ENCODE peak calls at places on chromosomes 7 and 10, in six cellular contexts. R is astrocyte; Q is CD8-positive, alpha-beta T cell; O is gastrocnemius medialis; G is mammary epithelial cell; D is lower lobe of right lung. F is an unnamed sample.

GRCh38 chr7:34339061-34339526 is 318.9 kb upstream of the NPSR1 start:
- DNase-seq in R (peak), Q (no peak), O (no peak), G (peak), D (no peak), F (peak)

GRCh38 chr10:33010132-33011037 is 52.4 kb upstream of the ITGB1 start:
- DNase-seq in R (peak), Q (peak), O (no peak), G (peak), D (no peak), F (peak)

GRCh38 chr7:19024261-19024660 is 93.2 kb downstream of the TWIST1 start:
- DNase-seq in R (peak), Q (no peak), O (no peak), G (peak), D (no peak), F (peak)

GRCh38 chr7:82044497-82045080 is 274.7 kb upstream of the HGF start:
- DNase-seq in R (peak), Q (no peak), O (peak), G (peak), D (no peak), F (peak)

GRCh38 chr7:87599336-87599735 is 1.3 kb downstream of the ABCB1 start:
- DNase-seq in R (no peak), Q (peak), O (no peak), G (no peak), D (peak), F (no peak)

GRCh38 chr7:44962483-44963251 is 16.1 kb downstream of the MYO1G start:
- DNase-seq in R (peak), Q (no peak), O (no peak), G (peak), D (no peak), F (peak)

GRCh38 chr7:17986826-17987225 is 40.8 kb downstream of the PRPS1L1 start:
- DNase-seq in R (peak), Q (no peak), O (no peak), G (no peak), D (no peak), F (peak)

GRCh38 chr7:105816954-105817615 is 59.3 kb downstream of the ATXN7L1 start:
- DNase-seq in R (no peak), Q (no peak), O (no peak), G (no peak), D (no peak), F (no peak)

GRCh38 chr7:21089653-21090052 is 303.0 kb upstream of the SP8 start:
- DNase-seq in R (no peak), Q (no peak), O (no peak), G (no peak), D (no peak), F (no peak)

GRCh38 chr10:63348210-63348850 is 117.4 kb downstream of the JMJD1C start:
- DNase-seq in R (no peak), Q (no peak), O (no peak), G (no peak), D (no peak), F (peak)

GRCh38 chr10:98170249-98171117 is 36.0 kb downstream of the R3HCC1L start:
- DNase-seq in R (peak), Q (peak), O (no peak), G (peak), D (no peak), F (peak)

GRCh38 chr10:100046088-100046487 is 35.6 kb downstream of the CPN1 start:
- DNase-seq in R (peak), Q (peak), O (peak), G (peak), D (peak), F (peak)

GRCh38 chr10:125284875-125285597 is 124.7 kb upstream of the CTBP2 start:
- DNase-seq in R (no peak), Q (no peak), O (no peak), G (peak), D (no peak), F (no peak)

DNA sequence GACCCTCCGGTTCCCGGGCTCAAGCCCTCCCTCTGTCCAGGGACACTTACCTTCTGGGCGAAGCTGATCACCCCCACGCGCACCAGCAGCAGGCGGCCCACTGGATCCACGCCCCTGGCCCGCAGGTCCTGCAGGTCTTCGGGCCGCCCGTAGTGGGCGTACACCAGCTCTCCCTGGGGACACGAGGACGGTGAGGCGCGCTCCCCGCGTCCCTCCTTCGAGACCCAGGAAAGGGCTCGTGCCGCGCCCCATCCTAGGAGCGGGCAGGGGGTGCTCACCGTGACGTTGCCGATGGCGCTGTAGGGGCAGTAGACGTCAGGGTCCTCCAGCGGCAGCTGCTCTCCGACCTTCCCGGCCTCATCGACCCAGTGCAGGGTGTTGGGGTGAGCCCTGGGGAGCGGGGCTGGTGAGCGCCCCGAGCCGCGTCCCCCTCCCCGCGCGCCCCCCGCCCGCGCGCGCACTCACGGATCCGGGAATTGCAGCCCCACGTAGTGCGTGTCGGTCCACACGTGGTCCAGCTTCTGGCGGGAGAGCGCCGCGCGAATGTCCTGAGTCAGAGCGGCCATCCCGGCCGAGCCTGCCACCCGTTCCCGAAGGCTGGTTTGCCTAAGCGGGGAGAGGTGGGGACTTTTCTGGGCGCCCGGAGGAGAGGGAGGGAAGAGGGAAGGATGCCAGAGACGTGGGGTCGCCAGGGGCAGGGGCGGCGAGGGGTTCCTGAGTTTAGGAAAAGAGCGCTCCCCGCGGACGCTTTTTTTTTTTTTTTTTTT is 8.2 kb downstream of the TFR2 start:
- DNase-seq in R (no peak), Q (peak), O (no peak), G (peak), D (peak), F (peak)
- TF ChIP-seq CTCF in R (no peak), Q (peak), O (no peak), G (no peak), D (peak), F (peak)

GRCh38 chr7:6228363-6228762 is 44.1 kb downstream of the CYTH3 start:
- DNase-seq in R (no peak), Q (no peak), O (no peak), G (no peak), D (no peak), F (peak)
- H3K4me3 ChIP-seq in R (no peak), Q (no peak), O (no peak), G (no peak), D (peak), F (peak)

GRCh38 chr10:129853236-129853946 is 110.7 kb downstream of the EBF3 start:
- DNase-seq in R (no peak), Q (no peak), O (no peak), G (no peak), D (no peak), F (peak)
- TF ChIP-seq CTCF in R (peak), Q (no peak), O (no peak), G (no peak), D (peak), F (peak)

GRCh38 chr7:95955748-95956147 is 183.4 kb downstream of the DYNC1I1 start:
- DNase-seq in R (no peak), Q (no peak), O (no peak), G (no peak), D (no peak), F (no peak)

GRCh38 chr7:95951997-95952795 is 179.8 kb downstream of the DYNC1I1 start:
- DNase-seq in R (no peak), Q (no peak), O (no peak), G (no peak), D (no peak), F (no peak)

GRCh38 chr7:95950698-95951097 is 178.3 kb downstream of the DYNC1I1 start:
- DNase-seq in R (no peak), Q (no peak), O (no peak), G (peak), D (no peak), F (peak)

GRCh38 chr7:95952851-95953250 is 180.5 kb downstream of the DYNC1I1 start:
- DNase-seq in R (no peak), Q (no peak), O (no peak), G (no peak), D (no peak), F (no peak)

DNA sequence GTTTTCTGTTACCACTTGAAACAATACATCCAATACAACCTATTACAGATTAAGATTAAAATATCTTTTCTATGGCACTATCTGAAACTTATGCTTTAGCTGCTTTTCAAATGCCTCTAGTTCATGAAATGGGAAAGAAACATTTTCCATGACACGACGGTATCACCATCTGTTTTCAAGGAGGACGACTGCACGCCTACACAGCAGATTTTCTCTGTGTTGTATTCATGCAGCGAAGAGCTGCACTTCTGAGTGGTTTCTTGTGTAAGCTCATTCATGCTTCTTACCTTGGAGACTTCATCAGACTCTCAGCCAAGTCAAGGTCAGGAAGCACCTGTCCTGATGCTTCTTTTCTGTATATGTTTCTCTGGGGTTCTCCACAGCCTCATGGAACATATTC is 179.2 kb downstream of the DYNC1I1 start:
- DNase-seq in R (no peak), Q (no peak), O (no peak), G (no peak), D (no peak), F (peak)
- H3K4me3 ChIP-seq in R (no peak), Q (no peak), O (no peak), G (no peak), D (no peak), F (no peak)

DNA sequence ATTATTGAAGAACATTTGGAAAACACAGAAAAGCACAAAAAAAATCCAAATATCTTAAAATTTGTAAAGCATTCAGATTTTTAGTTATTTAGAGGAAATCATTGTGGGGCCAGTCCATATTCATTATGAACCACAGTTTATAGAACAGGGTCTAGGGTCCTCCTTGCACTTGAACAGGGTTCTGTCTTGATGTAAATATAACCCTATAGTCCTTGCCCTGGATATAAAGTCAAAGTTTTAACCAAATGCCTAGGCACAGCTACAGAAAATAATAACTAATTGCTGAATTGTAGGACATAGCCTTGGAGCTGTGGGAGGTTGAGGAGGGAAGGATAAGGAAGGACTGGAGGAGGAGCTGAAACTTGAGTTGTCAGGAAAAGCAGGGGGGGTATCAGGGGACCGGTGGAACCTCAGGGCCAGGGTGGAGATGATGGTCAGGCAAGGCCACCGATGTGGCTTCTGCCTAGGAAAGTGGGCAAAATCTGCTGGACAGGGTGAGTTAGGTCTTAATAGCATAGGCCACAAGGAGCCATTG is 25.7 kb downstream of the CASP7 start:
- DNase-seq in R (no peak), Q (no peak), O (no peak), G (no peak), D (no peak), F (no peak)
- TF ChIP-seq CTCF in R (no peak), Q (no peak), O (no peak), G (no peak), D (no peak), F (no peak)

GRCh38 chr10:112191791-112192190 is 8.2 kb upstream of the GPAM start:
- DNase-seq in R (no peak), Q (no peak), O (no peak), G (no peak), D (no peak), F (no peak)

GRCh38 chr10:112187527-112187926 is 4.0 kb upstream of the GPAM start:
- DNase-seq in R (no peak), Q (no peak), O (no peak), G (no peak), D (no peak), F (no peak)

GRCh38 chr10:112191223-112191622 is 7.7 kb upstream of the GPAM start:
- DNase-seq in R (no peak), Q (no peak), O (no peak), G (no peak), D (no peak), F (no peak)

GRCh38 chr10:112185959-112186358 is 2.4 kb upstream of the GPAM start:
- DNase-seq in R (no peak), Q (no peak), O (no peak), G (no peak), D (no peak), F (no peak)

DNA sequence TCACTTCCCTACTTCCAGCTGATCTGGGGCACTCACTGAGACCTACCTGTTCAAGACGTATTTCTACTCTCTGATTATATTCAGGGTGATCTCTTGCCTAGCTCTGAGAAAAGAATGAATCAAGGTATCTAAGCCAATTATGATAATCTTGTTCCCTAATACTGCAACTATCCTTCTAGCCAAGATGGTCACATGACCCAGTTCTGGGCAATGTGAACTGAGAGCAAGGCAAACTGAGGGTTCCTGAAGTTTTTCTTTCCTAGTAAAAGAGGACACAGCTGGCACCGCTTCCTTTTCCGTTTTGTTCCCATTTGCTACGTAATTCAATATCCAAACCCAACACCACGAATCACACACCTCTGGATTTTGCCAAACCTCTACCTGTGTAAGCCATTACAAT is 5.9 kb upstream of the GPAM start:
- DNase-seq in R (no peak), Q (no peak), O (no peak), G (no peak), D (no peak), F (no peak)
- H3K4me3 ChIP-seq in R (no peak), Q (no peak), O (no peak), G (no peak), D (no peak), F (no peak)

DNA sequence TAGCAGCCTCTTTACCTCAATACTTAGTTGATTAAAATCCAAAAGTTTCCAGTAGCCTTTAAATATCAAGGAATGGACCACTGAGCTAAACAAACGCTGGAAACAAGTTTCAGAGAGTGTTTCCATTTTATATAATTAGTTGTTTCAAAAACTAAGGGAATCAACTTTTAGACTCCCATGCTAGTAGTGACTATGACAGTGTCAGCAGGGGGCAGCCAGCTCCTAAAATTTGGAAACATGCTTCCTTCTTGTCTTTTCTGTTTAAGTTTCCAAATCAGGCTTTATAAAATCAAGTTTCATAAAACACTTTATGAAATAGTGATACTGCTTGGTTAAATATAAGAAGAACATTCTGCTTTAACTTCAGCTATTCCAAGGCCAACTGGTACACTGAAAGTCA is 138.2 kb upstream of the TMEM229A start:
- DNase-seq in R (no peak), Q (no peak), O (no peak), G (peak), D (no peak), F (no peak)
- TF ChIP-seq CTCF in R (no peak), Q (no peak), O (no peak), G (peak), D (no peak), F (no peak)

GRCh38 chr10:87659571-87660483 is at the start of gene PAPSS2:
- DNase-seq in R (peak), Q (no peak), O (peak), G (peak), D (peak), F (peak)

GRCh38 chr10:87658383-87658795 is 1.3 kb upstream of the PAPSS2 start:
- DNase-seq in R (no peak), Q (no peak), O (no peak), G (no peak), D (no peak), F (no peak)

GRCh38 chr10:87660484-87661133 is 931 bp downstream of the PAPSS2 start:
- DNase-seq in R (peak), Q (no peak), O (no peak), G (no peak), D (no peak), F (peak)

GRCh38 chr10:87657370-87657769 is 2.3 kb upstream of the PAPSS2 start:
- DNase-seq in R (peak), Q (no peak), O (no peak), G (no peak), D (no peak), F (peak)

GRCh38 chr10:87658858-87659555 is 671 bp upstream of the PAPSS2 start:
- DNase-seq in R (no peak), Q (no peak), O (no peak), G (no peak), D (no peak), F (no peak)
- H3K4me3 ChIP-seq in R (peak), Q (no peak), O (peak), G (peak), D (peak), F (peak)

DNA sequence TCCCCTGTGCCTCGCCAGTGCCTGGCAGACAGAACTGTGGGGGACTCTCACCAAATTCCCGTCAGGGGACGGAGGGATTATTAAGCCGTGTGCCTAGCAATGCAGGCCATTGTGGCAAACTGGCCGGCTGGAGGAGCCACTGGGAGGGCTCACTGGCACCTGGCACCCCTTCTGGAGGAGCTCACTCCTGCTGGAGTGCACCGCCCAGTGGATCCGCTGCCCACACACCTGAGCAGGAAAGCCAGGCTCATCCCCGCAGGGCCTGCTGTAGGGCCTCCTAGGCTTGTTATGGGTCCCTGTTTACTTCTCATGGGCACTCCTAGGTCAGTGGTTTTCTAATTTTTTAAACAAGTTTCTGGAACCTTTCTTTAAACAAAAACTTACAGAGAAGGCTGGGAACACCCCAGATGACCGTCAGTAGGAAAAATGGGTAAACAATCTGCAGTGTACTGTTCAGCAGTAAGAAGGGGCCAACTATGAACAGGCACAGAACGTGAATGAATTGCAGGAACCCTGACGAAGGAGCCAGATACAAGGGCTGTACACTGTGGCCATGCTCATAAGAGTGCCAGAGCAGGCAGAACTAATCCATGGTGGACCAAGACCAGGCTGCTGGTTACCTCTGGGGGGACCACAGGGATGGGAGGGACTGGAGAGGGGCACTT is 64.8 kb downstream of the LANCL2 start:
- DNase-seq in R (no peak), Q (no peak), O (no peak), G (no peak), D (no peak), F (no peak)
- TF ChIP-seq CTCF in R (no peak), Q (no peak), O (no peak), G (no peak), D (no peak), F (no peak)

DNA sequence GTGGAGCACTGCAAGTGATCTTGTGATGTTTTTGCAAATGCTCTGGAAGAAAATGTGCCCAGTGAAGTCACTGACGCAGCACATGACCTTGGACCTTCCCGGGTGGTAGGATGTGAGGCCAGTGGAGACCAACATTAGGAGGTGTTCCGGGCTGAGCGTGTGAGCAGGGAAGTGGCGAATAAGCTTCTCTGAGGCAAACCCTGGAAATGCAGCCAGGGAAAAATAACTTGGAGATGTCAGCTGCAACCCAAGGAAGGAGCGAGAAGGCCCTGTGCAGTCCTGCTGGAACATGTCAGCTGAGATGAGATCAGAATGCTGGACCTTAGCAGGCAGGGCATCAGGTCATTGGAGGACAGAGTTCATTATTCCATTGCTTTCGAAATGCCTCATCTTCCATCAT is 18.6 kb upstream of the SDK1 start:
- DNase-seq in R (no peak), Q (no peak), O (peak), G (peak), D (no peak), F (peak)
- H3K4me3 ChIP-seq in R (no peak), Q (no peak), O (no peak), G (no peak), D (no peak), F (no peak)